ENCODE peak calls at places on chromosomes 6 and 20, in six cellular contexts. Y is IMR-90, U is mesenchymal stem cell, N is mesendoderm, W is H1, R is H9. F is an unnamed sample.

GRCh38 chr6:141088171-141088570 is 1044.6 kb upstream of the GJE1 start:
- DNase-seq in N (no peak), U (no peak), Y (no peak), R (no peak), W (no peak), F (no peak)

GRCh38 chr20:21640556-21640955 is 64.9 kb upstream of the PAX1 start:
- DNase-seq in W (peak; percentile 61), N (peak; percentile 82), R (peak; percentile 69), U (no peak), Y (no peak), F (peak; percentile 63)

GRCh38 chr20:22630698-22631097 is 46.3 kb upstream of the FOXA2 start:
- DNase-seq in R (no peak), U (no peak), W (no peak), N (no peak), Y (no peak), F (no peak)

GRCh38 chr20:17645546-17646208 is 36.4 kb downstream of the RRBP1 start:
- DNase-seq in N (no peak), R (no peak), U (no peak), W (no peak), Y (no peak), F (peak; percentile 34)

GRCh38 chr6:127118505-127119360 is at the start of gene RSPO3:
- DNase-seq in U (peak; percentile 60), N (peak; percentile 55), W (peak; percentile 79), R (peak; percentile 62), Y (peak; percentile 18), F (peak; percentile 7)

GRCh38 chr6:119158057-119158848 is 79.8 kb upstream of the FAM184A start:
- DNase-seq in R (no peak), Y (peak; percentile 44), N (no peak), W (no peak), U (peak; percentile 41), F (no peak)

GRCh38 chr6:25958700-25959162 is 3.9 kb upstream of the TRIM38 start:
- DNase-seq in U (no peak), N (peak; percentile 10), R (no peak), W (no peak), Y (peak; percentile 4), F (no peak)

GRCh38 chr6:31970604-31971271 is 1.2 kb downstream of the DXO start:
- DNase-seq in U (no peak), Y (no peak), N (no peak), R (no peak), W (no peak), F (no peak)

GRCh38 chr6:85496856-85497255 is 47.0 kb downstream of the NT5E start:
- DNase-seq in Y (no peak), N (no peak), W (no peak), U (no peak), R (no peak), F (no peak)

GRCh38 chr6:104525677-104526322 is 333.9 kb downstream of the HACE1 start:
- DNase-seq in N (peak; percentile 90), Y (peak; percentile 64), R (peak; percentile 78), W (peak; percentile 80), U (peak; percentile 84), F (peak; percentile 95)

GRCh38 chr6:95693108-95693507 is 115.8 kb downstream of the MANEA start:
- DNase-seq in Y (no peak), W (no peak), N (peak; percentile 28), R (no peak), U (peak; percentile 4), F (peak; percentile 35)

GRCh38 chr6:158680441-158680840 is 30.6 kb downstream of the SYTL3 start:
- DNase-seq in W (no peak), R (no peak), Y (no peak), U (no peak), N (no peak), F (no peak)

GRCh38 chr6:149111556-149112115 is 205.9 kb upstream of the TAB2 start:
- DNase-seq in U (no peak), W (no peak), R (no peak), N (no peak), Y (no peak), F (no peak)

GRCh38 chr6:19983374-19983773 is 146.2 kb downstream of the ID4 start:
- DNase-seq in R (no peak), W (no peak), U (no peak), Y (no peak), N (no peak), F (no peak)

GRCh38 chr20:49478266-49478665 is 4.2 kb downstream of the KCNB1 start:
- DNase-seq in Y (no peak), R (no peak), W (no peak), U (no peak), N (no peak), F (no peak)

GRCh38 chr6:148495029-148495428 is 152.4 kb downstream of the SASH1 start:
- DNase-seq in W (no peak), R (no peak), N (no peak), U (no peak), Y (no peak), F (no peak)

GRCh38 chr6:111683749-111684267 is 78.1 kb upstream of the TRAF3IP2 start:
- DNase-seq in R (no peak), N (no peak), Y (peak; percentile 93), U (peak; percentile 40), W (no peak), F (no peak)

GRCh38 chr6:33405541-33405940 is 5.3 kb upstream of the PHF1 start:
- DNase-seq in N (no peak), U (no peak), Y (no peak), R (no peak), W (no peak), F (no peak)
- H4K8ac ChIP-seq in N (no peak overlapping the region), U (no peak overlapping the region), Y (no peak overlapping the region), R (no peak overlapping the region), W (no peak overlapping the region), F (no peak overlapping the region)

GRCh38 chr20:58392286-58392685 is 3.3 kb downstream of the VAPB start:
- DNase-seq in N (no peak), Y (no peak), R (no peak), U (no peak), W (no peak), F (no peak)

GRCh38 chr20:58398254-58398653 is 9.2 kb downstream of the VAPB start:
- DNase-seq in W (no peak), U (no peak), N (no peak), Y (no peak), R (no peak), F (no peak)

GRCh38 chr20:58397429-58397828 is 8.4 kb downstream of the VAPB start:
- DNase-seq in W (no peak), N (no peak), U (no peak), R (no peak), Y (no peak), F (no peak)

GRCh38 chr20:58393299-58393698 is 4.3 kb downstream of the VAPB start:
- DNase-seq in U (peak; percentile 84), W (no peak), Y (peak; percentile 55), R (no peak), N (no peak), F (no peak)

DNA sequence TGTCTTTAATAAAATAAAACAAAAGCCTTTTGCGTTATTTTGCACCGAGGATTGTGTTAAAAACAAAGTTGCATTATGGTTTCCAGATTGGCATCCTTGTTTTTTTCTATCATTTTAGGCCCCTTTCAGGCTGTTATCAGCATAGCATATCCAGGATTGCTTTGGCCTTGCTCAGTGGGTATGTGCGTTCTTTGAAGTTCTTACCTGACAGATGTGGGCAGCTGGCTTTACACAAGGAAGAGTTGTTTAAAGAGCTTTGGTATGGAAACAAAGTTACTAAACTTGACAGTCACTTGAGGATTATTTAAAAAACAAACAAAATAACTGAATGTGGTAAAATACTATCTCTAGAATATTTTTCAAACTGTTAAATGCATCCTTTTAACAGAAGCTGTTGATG is 6.6 kb downstream of the VAPB start:
- DNase-seq in Y (no peak), N (no peak), R (no peak), W (no peak), U (no peak), F (peak; percentile 54)
- H3K4me1 ChIP-seq in Y (peaks cover 2% of the 10 kb centered on the region), N (no peaks in the 10 kb centered on the region), R (no peaks in the 10 kb centered on the region), W (no peaks in the 10 kb centered on the region), U (peaks cover 4% of the 10 kb centered on the region), F (peaks cover under 1% of the 10 kb centered on the region)

DNA sequence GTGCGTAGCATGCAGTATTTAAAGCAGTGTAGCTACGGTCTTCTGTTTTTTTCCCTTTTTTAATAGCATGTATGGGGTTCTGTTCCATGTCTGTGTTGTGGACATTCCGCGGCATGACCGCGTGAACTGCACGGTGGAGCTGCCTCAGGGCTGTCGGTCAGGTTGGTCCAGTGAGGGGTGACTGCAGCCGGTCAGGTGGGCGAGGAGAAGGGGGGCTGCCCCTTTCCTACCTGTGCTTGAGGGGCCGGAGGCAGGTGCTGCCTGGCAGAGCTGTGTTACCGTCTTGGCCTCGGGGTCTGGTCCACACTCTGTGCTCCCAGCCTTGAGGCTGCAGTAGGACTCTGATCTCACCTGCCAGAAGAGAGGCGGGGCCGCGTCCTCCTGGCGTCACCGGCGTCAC is 24.5 kb downstream of the UCKL1 start:
- DNase-seq in N (no peak), Y (no peak), W (no peak), U (no peak), R (no peak), F (no peak)
- H4K8ac ChIP-seq in N (no peak overlapping the region), Y (no peak overlapping the region), W (no peak overlapping the region), U (no peak overlapping the region), R (no peak overlapping the region), F (no peak overlapping the region)

GRCh38 chr6:168558686-168559085 is 117.7 kb downstream of the SMOC2 start:
- DNase-seq in N (no peak), U (no peak), Y (no peak), R (no peak), W (no peak), F (no peak)
- H3K4me1 ChIP-seq in N (no peaks in the 10 kb centered on the region), U (peaks cover 2% of the 10 kb centered on the region), Y (no peaks in the 10 kb centered on the region), R (no peaks in the 10 kb centered on the region), W (no peaks in the 10 kb centered on the region), F (no peaks in the 10 kb centered on the region)

GRCh38 chr20:51012357-51012756 is 10.6 kb downstream of the KCNG1 start:
- DNase-seq in N (no peak), U (no peak), R (no peak), Y (no peak), W (no peak), F (no peak)

GRCh38 chr20:51010043-51010365 is 12.9 kb downstream of the KCNG1 start:
- DNase-seq in W (no peak), R (no peak), Y (no peak), U (no peak), N (no peak), F (no peak)

GRCh38 chr20:51008718-51009117 is 14.2 kb downstream of the KCNG1 start:
- DNase-seq in W (no peak), U (no peak), R (no peak), N (no peak), Y (no peak), F (no peak)

GRCh38 chr20:51011479-51011878 is 11.4 kb downstream of the KCNG1 start:
- DNase-seq in N (no peak), U (no peak), R (no peak), Y (no peak), W (no peak), F (no peak)

DNA sequence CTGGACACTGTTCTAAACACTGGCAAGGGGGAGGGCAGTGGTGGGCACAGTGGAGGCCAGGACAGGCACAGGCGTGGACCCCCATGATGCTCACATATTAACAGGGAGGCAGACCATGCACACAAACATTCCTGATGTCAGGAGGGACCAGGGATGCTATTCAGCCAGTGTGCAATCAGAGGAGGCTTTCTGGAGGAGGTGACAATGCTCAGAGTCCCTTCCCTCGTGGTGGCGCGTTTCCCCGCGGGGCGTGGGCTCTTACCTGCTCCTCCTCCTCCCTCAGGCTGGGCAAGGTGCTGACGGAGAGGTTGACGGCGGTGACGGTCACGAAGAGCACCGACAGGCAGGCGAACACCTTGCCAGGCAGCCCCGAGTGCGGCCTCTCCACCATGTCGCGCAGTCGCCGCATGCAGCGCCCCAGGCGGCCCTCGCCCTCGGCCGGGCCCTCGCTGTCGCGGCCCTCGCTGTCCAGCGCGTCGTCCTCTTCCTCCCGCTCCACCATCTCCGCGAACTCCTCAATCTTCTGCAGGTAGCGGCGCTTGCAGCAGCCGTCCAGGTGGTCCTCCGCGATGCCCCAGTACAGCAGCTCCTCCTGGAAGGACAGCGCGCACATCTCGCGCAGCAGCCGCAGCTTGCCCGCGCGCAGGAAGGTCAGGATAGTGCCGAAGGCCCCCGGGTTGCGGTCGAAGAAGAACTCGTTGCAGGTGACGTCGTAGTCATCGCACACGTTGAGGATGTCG is 13.4 kb downstream of the KCNG1 start:
- DNase-seq in W (no peak), Y (no peak), N (no peak), U (no peak), R (no peak), F (no peak)
- H4K8ac ChIP-seq in W (no peak overlapping the region), Y (no peak overlapping the region), N (no peak overlapping the region), U (no peak overlapping the region), R (no peak overlapping the region), F (no peak overlapping the region)